ENCODE peak calls at places on chromosomes 1 and 21, in seven cellular contexts. One of them, this sample, is unnamed.

GRCh38 chr21:44549525-44550211 is 1.6 kb downstream of the KRTAP10-2 start:
- DNase-seq in NCI-H1105 treated with DMSO at 0.1 percent for 48 hours: no peak
- DNase-seq in omental fat pad: no peak
- DNase-seq in left lung: peak
- DNase-seq in hypothalamus: no peak
- DNase-seq in BJ: no peak
- DNase-seq in activated T-cell treated with anti-CD3 and anti-CD28 coated beads for 1 hour: no peak
- DNase-seq in this sample: no peak

GRCh38 chr1:2825487-2826189 is 24.1 kb upstream of the TTC34 start:
- DNase-seq in NCI-H1105 treated with DMSO at 0.1 percent for 48 hours: no peak
- DNase-seq in omental fat pad: no peak
- DNase-seq in left lung: peak
- DNase-seq in hypothalamus: no peak
- DNase-seq in BJ: no peak
- DNase-seq in activated T-cell treated with anti-CD3 and anti-CD28 coated beads for 1 hour: no peak
- DNase-seq in this sample: no peak

GRCh38 chr1:6185151-6185550 is 5.0 kb upstream of the CHD5 start:
- DNase-seq in NCI-H1105 treated with DMSO at 0.1 percent for 48 hours: no peak
- DNase-seq in omental fat pad: no peak
- DNase-seq in left lung: no peak
- DNase-seq in hypothalamus: no peak
- DNase-seq in BJ: peak
- DNase-seq in activated T-cell treated with anti-CD3 and anti-CD28 coated beads for 1 hour: no peak
- DNase-seq in this sample: peak

GRCh38 chr1:152873495-152873894 is 4.6 kb upstream of the SMCP start:
- DNase-seq in NCI-H1105 treated with DMSO at 0.1 percent for 48 hours: no peak
- DNase-seq in omental fat pad: no peak
- DNase-seq in left lung: no peak
- DNase-seq in hypothalamus: no peak
- DNase-seq in BJ: no peak
- DNase-seq in activated T-cell treated with anti-CD3 and anti-CD28 coated beads for 1 hour: no peak
- DNase-seq in this sample: no peak

GRCh38 chr1:230772457-230773395 is 25.5 kb downstream of the CAPN9 start:
- DNase-seq in NCI-H1105 treated with DMSO at 0.1 percent for 48 hours: no peak
- DNase-seq in omental fat pad: no peak
- DNase-seq in left lung: no peak
- DNase-seq in hypothalamus: peak
- DNase-seq in BJ: no peak
- DNase-seq in activated T-cell treated with anti-CD3 and anti-CD28 coated beads for 1 hour: no peak
- DNase-seq in this sample: peak

GRCh38 chr1:15008783-15009709 is 144.5 kb upstream of the TMEM51 start:
- DNase-seq in NCI-H1105 treated with DMSO at 0.1 percent for 48 hours: no peak
- DNase-seq in omental fat pad: no peak
- DNase-seq in left lung: no peak
- DNase-seq in hypothalamus: no peak
- DNase-seq in BJ: no peak
- DNase-seq in activated T-cell treated with anti-CD3 and anti-CD28 coated beads for 1 hour: no peak
- DNase-seq in this sample: no peak

GRCh38 chr1:12005488-12006166 is 13.7 kb upstream of the MIIP start:
- DNase-seq in NCI-H1105 treated with DMSO at 0.1 percent for 48 hours: no peak
- DNase-seq in omental fat pad: no peak
- DNase-seq in left lung: no peak
- DNase-seq in hypothalamus: no peak
- DNase-seq in BJ: no peak
- DNase-seq in activated T-cell treated with anti-CD3 and anti-CD28 coated beads for 1 hour: no peak
- DNase-seq in this sample: no peak

GRCh38 chr1:10280442-10281350 is 70.3 kb downstream of the KIF1B start:
- DNase-seq in NCI-H1105 treated with DMSO at 0.1 percent for 48 hours: no peak
- DNase-seq in omental fat pad: no peak
- DNase-seq in left lung: no peak
- DNase-seq in hypothalamus: no peak
- DNase-seq in BJ: peak
- DNase-seq in activated T-cell treated with anti-CD3 and anti-CD28 coated beads for 1 hour: no peak
- DNase-seq in this sample: peak

GRCh38 chr1:94608142-94608851 is 66.7 kb upstream of the F3 start:
- DNase-seq in NCI-H1105 treated with DMSO at 0.1 percent for 48 hours: no peak
- DNase-seq in omental fat pad: no peak
- DNase-seq in left lung: no peak
- DNase-seq in hypothalamus: no peak
- DNase-seq in BJ: no peak
- DNase-seq in activated T-cell treated with anti-CD3 and anti-CD28 coated beads for 1 hour: no peak
- DNase-seq in this sample: no peak

GRCh38 chr1:114756009-114756892 is 1.5 kb downstream of the CSDE1 start:
- DNase-seq in NCI-H1105 treated with DMSO at 0.1 percent for 48 hours: no peak
- DNase-seq in omental fat pad: no peak
- DNase-seq in left lung: no peak
- DNase-seq in hypothalamus: no peak
- DNase-seq in BJ: no peak
- DNase-seq in activated T-cell treated with anti-CD3 and anti-CD28 coated beads for 1 hour: no peak
- DNase-seq in this sample: no peak

GRCh38 chr1:161082996-161083742 is 6.2 kb downstream of the NECTIN4 start:
- DNase-seq in NCI-H1105 treated with DMSO at 0.1 percent for 48 hours: no peak
- DNase-seq in omental fat pad: peak
- DNase-seq in left lung: peak
- DNase-seq in hypothalamus: no peak
- DNase-seq in BJ: peak
- DNase-seq in activated T-cell treated with anti-CD3 and anti-CD28 coated beads for 1 hour: no peak
- DNase-seq in this sample: peak

GRCh38 chr21:27681038-27681437 is 714.1 kb upstream of the ADAMTS5 start:
- DNase-seq in NCI-H1105 treated with DMSO at 0.1 percent for 48 hours: no peak
- DNase-seq in omental fat pad: no peak
- DNase-seq in left lung: no peak
- DNase-seq in hypothalamus: no peak
- DNase-seq in BJ: peak
- DNase-seq in activated T-cell treated with anti-CD3 and anti-CD28 coated beads for 1 hour: no peak
- DNase-seq in this sample: no peak

GRCh38 chr1:178502856-178503255 is 6.1 kb upstream of the CLEC20A start:
- DNase-seq in NCI-H1105 treated with DMSO at 0.1 percent for 48 hours: no peak
- DNase-seq in omental fat pad: no peak
- DNase-seq in left lung: no peak
- DNase-seq in hypothalamus: no peak
- DNase-seq in BJ: no peak
- DNase-seq in activated T-cell treated with anti-CD3 and anti-CD28 coated beads for 1 hour: no peak
- DNase-seq in this sample: no peak

GRCh38 chr1:85992756-85993155 is 163.8 kb downstream of the COL24A1 start:
- DNase-seq in NCI-H1105 treated with DMSO at 0.1 percent for 48 hours: no peak
- DNase-seq in omental fat pad: no peak
- DNase-seq in left lung: no peak
- DNase-seq in hypothalamus: no peak
- DNase-seq in BJ: peak
- DNase-seq in activated T-cell treated with anti-CD3 and anti-CD28 coated beads for 1 hour: no peak
- DNase-seq in this sample: peak

GRCh38 chr21:45954921-45955320 is 26.6 kb upstream of the COL6A1 start:
- DNase-seq in NCI-H1105 treated with DMSO at 0.1 percent for 48 hours: no peak
- DNase-seq in omental fat pad: no peak
- DNase-seq in left lung: no peak
- DNase-seq in hypothalamus: no peak
- DNase-seq in BJ: no peak
- DNase-seq in activated T-cell treated with anti-CD3 and anti-CD28 coated beads for 1 hour: no peak
- DNase-seq in this sample: no peak

GRCh38 chr1:45979074-45979777 is 153.2 kb downstream of the PIK3R3 start:
- DNase-seq in NCI-H1105 treated with DMSO at 0.1 percent for 48 hours: peak
- DNase-seq in omental fat pad: no peak
- DNase-seq in left lung: no peak
- DNase-seq in hypothalamus: no peak
- DNase-seq in BJ: no peak
- DNase-seq in activated T-cell treated with anti-CD3 and anti-CD28 coated beads for 1 hour: no peak
- DNase-seq in this sample: no peak

GRCh38 chr1:53069663-53070327 is 7.8 kb downstream of the PODN start:
- DNase-seq in NCI-H1105 treated with DMSO at 0.1 percent for 48 hours: no peak
- DNase-seq in omental fat pad: peak
- DNase-seq in left lung: peak
- DNase-seq in hypothalamus: no peak
- DNase-seq in BJ: no peak
- DNase-seq in activated T-cell treated with anti-CD3 and anti-CD28 coated beads for 1 hour: no peak
- DNase-seq in this sample: no peak

GRCh38 chr1:7670334-7671145 is 100.6 kb upstream of the VAMP3 start:
- DNase-seq in NCI-H1105 treated with DMSO at 0.1 percent for 48 hours: peak
- DNase-seq in omental fat pad: no peak
- DNase-seq in left lung: no peak
- DNase-seq in hypothalamus: no peak
- DNase-seq in BJ: no peak
- DNase-seq in activated T-cell treated with anti-CD3 and anti-CD28 coated beads for 1 hour: no peak
- DNase-seq in this sample: no peak

GRCh38 chr1:176222196-176222595 is 15.1 kb upstream of the COP1 start:
- DNase-seq in NCI-H1105 treated with DMSO at 0.1 percent for 48 hours: no peak
- DNase-seq in omental fat pad: no peak
- DNase-seq in left lung: no peak
- DNase-seq in hypothalamus: no peak
- DNase-seq in BJ: no peak
- DNase-seq in activated T-cell treated with anti-CD3 and anti-CD28 coated beads for 1 hour: no peak
- DNase-seq in this sample: no peak

GRCh38 chr1:230231739-230232075 is 164.7 kb downstream of the GALNT2 start:
- DNase-seq in NCI-H1105 treated with DMSO at 0.1 percent for 48 hours: no peak
- DNase-seq in omental fat pad: no peak
- DNase-seq in left lung: peak
- DNase-seq in hypothalamus: no peak
- DNase-seq in BJ: no peak
- DNase-seq in activated T-cell treated with anti-CD3 and anti-CD28 coated beads for 1 hour: no peak
- DNase-seq in this sample: no peak

GRCh38 chr1:92030701-92031107 is 919 bp downstream of the EPHX4 start:
- DNase-seq in NCI-H1105 treated with DMSO at 0.1 percent for 48 hours: peak
- DNase-seq in omental fat pad: no peak
- DNase-seq in left lung: no peak
- DNase-seq in hypothalamus: no peak
- DNase-seq in BJ: no peak
- DNase-seq in activated T-cell treated with anti-CD3 and anti-CD28 coated beads for 1 hour: no peak
- DNase-seq in this sample: no peak

GRCh38 chr21:28959367-28960099 is 33.1 kb downstream of the LTN1 start:
- DNase-seq in NCI-H1105 treated with DMSO at 0.1 percent for 48 hours: no peak
- DNase-seq in omental fat pad: no peak
- DNase-seq in left lung: no peak
- DNase-seq in hypothalamus: no peak
- DNase-seq in BJ: peak
- DNase-seq in activated T-cell treated with anti-CD3 and anti-CD28 coated beads for 1 hour: no peak
- DNase-seq in this sample: peak

GRCh38 chr1:154344977-154345837 is 19.9 kb downstream of the ATP8B2 start:
- DNase-seq in NCI-H1105 treated with DMSO at 0.1 percent for 48 hours: no peak
- DNase-seq in omental fat pad: no peak
- DNase-seq in left lung: no peak
- DNase-seq in hypothalamus: no peak
- DNase-seq in BJ: no peak
- DNase-seq in activated T-cell treated with anti-CD3 and anti-CD28 coated beads for 1 hour: peak
- DNase-seq in this sample: no peak

GRCh38 chr1:240092301-240093119 is 827 bp downstream of the FMN2 start:
- DNase-seq in NCI-H1105 treated with DMSO at 0.1 percent for 48 hours: no peak
- DNase-seq in omental fat pad: no peak
- DNase-seq in left lung: peak
- DNase-seq in hypothalamus: no peak
- DNase-seq in BJ: no peak
- DNase-seq in activated T-cell treated with anti-CD3 and anti-CD28 coated beads for 1 hour: no peak
- DNase-seq in this sample: no peak

GRCh38 chr1:117534995-117535467 is 70.8 kb upstream of the TENT5C start:
- DNase-seq in NCI-H1105 treated with DMSO at 0.1 percent for 48 hours: peak
- DNase-seq in omental fat pad: no peak
- DNase-seq in left lung: no peak
- DNase-seq in hypothalamus: no peak
- DNase-seq in BJ: no peak
- DNase-seq in activated T-cell treated with anti-CD3 and anti-CD28 coated beads for 1 hour: peak
- DNase-seq in this sample: peak

GRCh38 chr1:12568009-12568767 is 49.8 kb downstream of the DHRS3 start:
- DNase-seq in NCI-H1105 treated with DMSO at 0.1 percent for 48 hours: no peak
- DNase-seq in omental fat pad: no peak
- DNase-seq in left lung: peak
- DNase-seq in hypothalamus: no peak
- DNase-seq in BJ: no peak
- DNase-seq in activated T-cell treated with anti-CD3 and anti-CD28 coated beads for 1 hour: no peak
- DNase-seq in this sample: no peak

GRCh38 chr1:18229620-18230019 is 122.0 kb downstream of the IGSF21 start:
- DNase-seq in NCI-H1105 treated with DMSO at 0.1 percent for 48 hours: no peak
- DNase-seq in omental fat pad: no peak
- DNase-seq in left lung: no peak
- DNase-seq in hypothalamus: no peak
- DNase-seq in BJ: no peak
- DNase-seq in activated T-cell treated with anti-CD3 and anti-CD28 coated beads for 1 hour: no peak
- DNase-seq in this sample: no peak

GRCh38 chr21:35095859-35096291 is 46.8 kb upstream of the RUNX1 start:
- DNase-seq in NCI-H1105 treated with DMSO at 0.1 percent for 48 hours: no peak
- DNase-seq in omental fat pad: no peak
- DNase-seq in left lung: no peak
- DNase-seq in hypothalamus: no peak
- DNase-seq in BJ: peak
- DNase-seq in activated T-cell treated with anti-CD3 and anti-CD28 coated beads for 1 hour: no peak
- DNase-seq in this sample: peak

GRCh38 chr1:115198938-115199337 is 109.6 kb upstream of the TSPAN2 start:
- DNase-seq in NCI-H1105 treated with DMSO at 0.1 percent for 48 hours: peak
- DNase-seq in omental fat pad: no peak
- DNase-seq in left lung: no peak
- DNase-seq in hypothalamus: no peak
- DNase-seq in BJ: peak
- DNase-seq in activated T-cell treated with anti-CD3 and anti-CD28 coated beads for 1 hour: no peak
- DNase-seq in this sample: no peak

GRCh38 chr1:87358219-87358618 is 29.5 kb downstream of the LMO4 start:
- DNase-seq in NCI-H1105 treated with DMSO at 0.1 percent for 48 hours: no peak
- DNase-seq in omental fat pad: no peak
- DNase-seq in left lung: no peak
- DNase-seq in hypothalamus: no peak
- DNase-seq in BJ: no peak
- DNase-seq in activated T-cell treated with anti-CD3 and anti-CD28 coated beads for 1 hour: no peak
- DNase-seq in this sample: no peak

GRCh38 chr1:19661721-19662228 is 2.9 kb upstream of the HTR6 start:
- DNase-seq in NCI-H1105 treated with DMSO at 0.1 percent for 48 hours: peak
- DNase-seq in omental fat pad: no peak
- DNase-seq in left lung: no peak
- DNase-seq in hypothalamus: no peak
- DNase-seq in BJ: no peak
- DNase-seq in activated T-cell treated with anti-CD3 and anti-CD28 coated beads for 1 hour: peak
- DNase-seq in this sample: no peak

GRCh38 chr1:1567152-1567830 is 7.4 kb downstream of the SSU72 start:
- DNase-seq in NCI-H1105 treated with DMSO at 0.1 percent for 48 hours: no peak
- DNase-seq in omental fat pad: no peak
- DNase-seq in left lung: no peak
- DNase-seq in hypothalamus: no peak
- DNase-seq in BJ: no peak
- DNase-seq in activated T-cell treated with anti-CD3 and anti-CD28 coated beads for 1 hour: no peak
- DNase-seq in this sample: no peak

GRCh38 chr1:206925116-206925736 is 3.5 kb upstream of the FCMR start:
- DNase-seq in NCI-H1105 treated with DMSO at 0.1 percent for 48 hours: no peak
- DNase-seq in omental fat pad: no peak
- DNase-seq in left lung: no peak
- DNase-seq in hypothalamus: no peak
- DNase-seq in BJ: no peak
- DNase-seq in activated T-cell treated with anti-CD3 and anti-CD28 coated beads for 1 hour: peak
- DNase-seq in this sample: no peak

GRCh38 chr1:112501810-112502641 is 6.7 kb upstream of the WNT2B start:
- DNase-seq in NCI-H1105 treated with DMSO at 0.1 percent for 48 hours: peak
- DNase-seq in omental fat pad: peak
- DNase-seq in left lung: peak
- DNase-seq in hypothalamus: peak
- DNase-seq in BJ: no peak
- DNase-seq in activated T-cell treated with anti-CD3 and anti-CD28 coated beads for 1 hour: peak
- DNase-seq in this sample: no peak

GRCh38 chr1:219081943-219082925 is 91.4 kb upstream of the LYPLAL1 start:
- DNase-seq in NCI-H1105 treated with DMSO at 0.1 percent for 48 hours: no peak
- DNase-seq in omental fat pad: no peak
- DNase-seq in left lung: peak
- DNase-seq in hypothalamus: no peak
- DNase-seq in BJ: no peak
- DNase-seq in activated T-cell treated with anti-CD3 and anti-CD28 coated beads for 1 hour: no peak
- DNase-seq in this sample: no peak